ENCODE peak calls at places on chromosomes 12 and 14, in six cellular contexts. L is GM12891, J is HepG2, B is GM12878, U is H1, E is K562. A is an unnamed sample.

GRCh38 chr12:32650508-32650907 is 28.6 kb upstream of the DNM1L start:
- DNase-seq in J (no peak), E (no peak), U (peak), L (no peak), B (no peak), A (no peak)

GRCh38 chr12:98578821-98579220 is 14.7 kb upstream of the SLC25A3 start:
- DNase-seq in U (no peak), B (no peak), L (no peak), E (peak), J (no peak), A (no peak)

GRCh38 chr14:55446127-55446736 is 5.8 kb upstream of the TBPL2 start:
- DNase-seq in B (no peak), U (peak), L (peak), E (peak), J (peak), A (no peak)

GRCh38 chr12:81329088-81329487 is 251.2 kb downstream of the ACSS3 start:
- DNase-seq in U (peak), J (peak), E (no peak), B (no peak), L (no peak), A (no peak)

GRCh38 chr14:94128216-94128839 is 1.1 kb downstream of the IFI27L2 start:
- DNase-seq in E (no peak), B (no peak), J (no peak), L (no peak), U (peak), A (no peak)

GRCh38 chr14:103144085-103144484 is 20.8 kb downstream of the TNFAIP2 start:
- DNase-seq in L (no peak), B (no peak), E (no peak), J (no peak), U (no peak), A (no peak)

GRCh38 chr14:68016243-68016914 is 196.8 kb downstream of the RAD51B start:
- DNase-seq in U (no peak), J (no peak), L (no peak), B (no peak), E (no peak), A (no peak)

GRCh38 chr14:103232831-103233319 is 101.2 kb upstream of the EIF5 start:
- DNase-seq in E (no peak), B (no peak), J (no peak), U (no peak), L (no peak), A (no peak)

GRCh38 chr12:39831587-39832315 is 212.1 kb upstream of the ABCD2 start:
- DNase-seq in E (peak), U (no peak), J (peak), L (no peak), B (no peak), A (no peak)

GRCh38 chr12:108852674-108853073 is 4.7 kb downstream of the SSH1 start:
- DNase-seq in L (no peak), J (no peak), E (no peak), B (no peak), U (no peak), A (no peak)

GRCh38 chr12:92055877-92056276 is 89.8 kb downstream of the BTG1 start:
- DNase-seq in L (no peak), E (no peak), B (no peak), J (no peak), U (no peak), A (no peak)

GRCh38 chr14:55255979-55256378 is 15.2 kb upstream of the FBXO34 start:
- DNase-seq in E (no peak), L (no peak), U (no peak), B (no peak), J (no peak), A (no peak)

GRCh38 chr12:46217686-46218508 is 50.9 kb downstream of the SLC38A1 start:
- DNase-seq in L (no peak), B (peak), J (no peak), U (no peak), E (no peak), A (peak)

DNA sequence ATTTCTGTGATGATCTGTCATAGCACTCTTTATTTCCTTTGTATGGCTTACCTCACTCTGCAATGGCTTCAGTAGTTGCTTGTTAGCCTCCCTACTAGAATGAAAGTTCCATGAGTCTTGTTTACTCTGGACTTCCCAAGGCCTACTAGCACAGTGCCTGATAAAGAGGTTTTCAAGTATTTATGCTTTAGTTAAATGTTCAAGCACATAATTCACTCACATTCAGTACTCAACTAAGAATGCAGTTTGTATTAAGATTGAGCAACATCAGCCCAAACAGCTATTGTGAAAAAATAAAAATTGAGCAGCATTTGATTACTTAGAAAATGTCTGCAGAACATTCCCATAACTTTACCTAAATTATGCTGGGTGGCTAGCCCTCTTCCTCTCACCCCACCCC is 158.9 kb upstream of the AMIGO2 start:
- DNase-seq in B (no peak), E (no peak), U (no peak), L (no peak), J (no peak), A (no peak)
- TF ChIP-seq TAF1 in B (no peak), E (no peak), U (no peak), L (no peak), J (no peak), A (no peak)

GRCh38 chr12:57278465-57279453 is 27.8 kb upstream of the STAC3 start:
- DNase-seq in E (no peak), U (no peak), B (no peak), L (no peak), J (no peak), A (no peak)

GRCh38 chr12:57276935-57277563 is 26.1 kb upstream of the STAC3 start:
- DNase-seq in J (peak), B (no peak), U (no peak), L (no peak), E (peak), A (no peak)

DNA sequence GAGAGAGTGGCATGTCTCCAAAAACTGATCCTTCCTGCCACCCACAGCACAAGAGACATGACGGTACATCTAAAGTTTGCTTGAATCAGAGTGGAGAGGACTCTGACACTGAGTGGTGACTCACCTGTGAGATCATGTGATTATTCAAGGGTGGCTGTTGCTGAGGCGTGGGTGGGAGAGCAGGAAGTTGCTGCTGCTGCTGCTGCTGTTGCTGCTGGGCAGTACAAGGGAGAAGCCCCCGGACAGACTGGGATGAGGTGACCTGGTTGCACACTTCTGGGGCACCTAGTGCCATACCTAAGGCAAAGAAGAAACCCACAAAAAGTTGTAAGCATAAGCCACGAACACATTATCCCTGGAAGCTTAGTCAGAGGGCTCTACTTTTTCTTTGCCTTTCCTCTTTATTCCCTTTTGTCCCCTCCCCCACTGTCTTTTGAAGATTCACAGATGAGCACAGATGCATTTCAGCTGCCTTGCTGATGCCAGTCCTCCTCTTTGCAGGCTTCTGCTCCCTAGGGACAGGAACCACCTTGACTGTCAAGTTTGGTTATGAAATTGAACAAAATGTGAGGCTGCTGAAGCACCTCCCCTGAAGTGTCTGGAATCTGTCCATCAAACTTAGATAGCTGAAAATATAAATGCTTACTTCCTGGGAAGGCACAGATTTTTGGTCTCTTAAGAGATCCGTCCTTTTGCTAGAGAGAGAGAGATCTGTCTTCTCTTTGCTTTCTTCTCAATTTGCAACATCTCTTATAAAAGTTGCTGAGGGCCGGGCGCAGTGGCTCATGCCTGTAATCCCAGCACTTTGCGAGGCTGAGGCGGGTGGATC is 29.5 kb upstream of the STAC3 start:
- DNase-seq in B (peak), L (peak), E (peak), J (peak), U (no peak), A (peak)
- TF ChIP-seq POLR2A in B (peak), L (no peak), E (peak), J (no peak), U (no peak), A (peak)

GRCh38 chr12:102880783-102881182 is 36.3 kb downstream of the PAH start:
- DNase-seq in B (no peak), L (no peak), E (no peak), U (no peak), J (no peak), A (no peak)

GRCh38 chr12:102885043-102885932 is 31.8 kb downstream of the PAH start:
- DNase-seq in U (no peak), L (no peak), J (peak), B (no peak), E (no peak), A (no peak)

GRCh38 chr12:102879144-102879763 is 37.8 kb downstream of the PAH start:
- DNase-seq in J (no peak), U (peak), E (peak), B (peak), L (peak), A (no peak)

GRCh38 chr12:102888511-102888910 is 28.5 kb downstream of the PAH start:
- DNase-seq in B (no peak), U (no peak), E (no peak), J (no peak), L (no peak), A (no peak)

DNA sequence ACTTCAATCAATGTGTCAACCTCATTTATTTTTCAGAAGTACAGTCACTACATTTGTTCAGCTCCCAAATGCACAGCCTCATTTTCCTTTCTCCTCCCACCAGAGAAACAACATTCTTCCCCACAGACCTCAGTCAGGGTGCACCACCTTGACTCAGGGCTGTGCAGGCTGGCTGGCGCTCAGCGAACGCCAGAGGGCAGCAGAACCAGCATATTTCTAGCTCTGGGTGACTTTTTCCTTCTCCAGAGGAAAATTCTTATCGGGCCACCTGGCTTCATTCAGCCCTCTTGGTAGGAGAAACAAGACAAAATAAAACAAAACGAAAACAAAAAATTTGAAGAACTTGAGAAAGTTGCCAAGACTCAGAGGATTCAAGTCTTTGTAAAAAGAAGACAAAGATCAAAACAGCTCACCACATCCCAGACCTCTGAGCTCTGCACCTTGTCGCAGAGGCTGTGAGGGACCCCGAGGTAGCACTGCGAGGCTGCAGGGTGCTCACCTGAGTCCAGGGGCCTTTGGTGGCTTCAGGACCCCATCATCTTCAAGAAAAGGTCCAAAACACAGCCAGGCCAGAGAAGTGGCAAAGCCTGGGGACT is 33.7 kb downstream of the PAH start:
- DNase-seq in B (no peak), L (peak), E (peak), U (peak), J (peak), A (peak)
- TF ChIP-seq TAF1 in B (no peak), L (no peak), E (no peak), U (no peak), J (no peak), A (no peak)

GRCh38 chr14:24232645-24233537 is at the start of gene GMPR2:
- DNase-seq in J (no peak), U (no peak), L (no peak), B (no peak), E (peak), A (no peak)
- TF ChIP-seq POLR2A in J (no peak), U (peak), L (no peak), B (peak), E (peak), A (peak)

GRCh38 chr12:127987199-127987901 is 279.6 kb upstream of the TMEM132C start:
- DNase-seq in E (no peak), U (no peak), J (no peak), B (no peak), L (no peak), A (no peak)

GRCh38 chr12:127980585-127980984 is 286.4 kb upstream of the TMEM132C start:
- DNase-seq in U (no peak), J (no peak), E (no peak), B (no peak), L (no peak), A (no peak)

GRCh38 chr12:127984386-127985055 is 282.4 kb upstream of the TMEM132C start:
- DNase-seq in L (no peak), B (no peak), J (no peak), U (no peak), E (no peak), A (no peak)
- TF ChIP-seq TAF1 in L (no peak), B (no peak), J (no peak), U (no peak), E (no peak), A (no peak)

DNA sequence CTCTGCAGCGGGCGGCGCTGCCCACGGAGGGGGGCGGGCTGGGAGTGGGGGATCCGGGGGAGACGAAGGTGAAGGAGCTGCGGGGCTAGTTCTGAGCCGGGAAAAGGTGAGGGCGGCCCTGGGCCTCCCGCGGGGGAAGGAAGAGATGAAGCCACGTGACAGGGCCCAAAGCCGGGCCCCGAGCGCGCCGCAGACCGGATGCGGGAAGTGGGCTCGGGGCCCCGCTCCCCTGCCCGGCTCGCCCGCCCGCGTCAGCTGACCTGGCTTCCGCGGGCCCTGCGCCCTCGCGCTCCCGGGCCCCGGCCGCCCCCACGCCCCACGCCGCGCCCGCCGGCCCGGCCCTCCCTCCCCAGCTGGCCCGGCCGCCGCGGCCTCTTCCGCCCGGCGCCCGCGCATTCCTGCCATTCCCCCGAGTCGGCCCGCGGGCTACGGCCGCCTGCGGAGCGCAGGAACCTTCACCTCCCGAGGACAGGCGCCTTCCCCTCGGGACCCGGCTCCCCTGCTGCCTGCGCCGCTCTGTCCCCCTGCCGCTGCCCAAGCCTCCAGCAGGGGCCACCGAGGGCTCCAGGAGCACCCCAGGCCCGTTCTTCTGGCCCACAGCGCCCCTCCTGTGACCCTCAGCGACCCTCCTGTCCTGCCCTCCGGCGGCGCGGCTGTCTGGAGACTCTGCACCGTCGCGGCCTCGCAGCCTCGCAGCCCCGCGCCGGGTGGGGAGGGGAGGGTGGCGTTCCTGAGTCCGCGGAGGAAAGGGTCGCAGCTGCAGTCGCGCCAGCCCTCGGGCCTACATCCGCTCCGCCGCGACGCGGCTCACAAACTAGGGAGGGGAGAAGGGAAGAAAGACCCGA is 20.4 kb downstream of the NINJ2 start:
- DNase-seq in L (peak), E (peak), J (no peak), U (peak), B (no peak), A (peak)
- TF ChIP-seq POLR2A in L (no peak), E (peak), J (no peak), U (peak), B (peak), A (peak)

A was measured in GM12892.